ENCODE peak calls at places on chromosome 12, in five cellular contexts. H is activated CD8-positive, alpha-beta memory T cell treated with anti-CD3 and anti-CD28 coated beads, Interleukin-2, amount 50 U/mL, for 4 hours; F is stimulated activated CD8-positive, alpha-beta memory T cell treated with anti-CD3 and anti-CD28 coated beads, Interleukin-12 subunit alpha, Interleukin-12 subunit beta, amount 100 ng/mL, for 4 hours; Z is Karpas-422; W is GF-D8. M is an unnamed sample.
A peak's percentile ranks its signal among the peaks of the same experiment; 100 is the strongest.

GRCh38 chr12:6765634-6766581 is at the start of gene PTMS:
- DNase-seq in H (no peak), F (no peak), Z (peak; percentile 53), W (no peak), M (peak; percentile 80)

GRCh38 chr12:54489857-54490256 is 7.7 kb upstream of the NCKAP1L start:
- DNase-seq in H (no peak), F (no peak), Z (no peak), W (no peak), M (no peak)

GRCh38 chr12:75996907-75997447 is 34.6 kb downstream of the PHLDA1 start:
- DNase-seq in H (no peak), F (no peak), Z (no peak), W (no peak), M (no peak)

GRCh38 chr12:4015225-4016076 is 142.3 kb upstream of the PARP11 start:
- DNase-seq in H (no peak), F (no peak), Z (no peak), W (no peak), M (no peak)

GRCh38 chr12:4703676-4704075 is 16.5 kb upstream of the GALNT8 start:
- DNase-seq in H (no peak), F (no peak), Z (no peak), W (no peak), M (no peak)

GRCh38 chr12:89504560-89505346 is 19.8 kb downstream of the GALNT4 start:
- DNase-seq in H (no peak), F (no peak), Z (no peak), W (no peak), M (no peak)

GRCh38 chr12:19223695-19224094 is 94.2 kb downstream of the PLEKHA5 start:
- DNase-seq in H (no peak), F (no peak), Z (no peak), W (no peak), M (no peak)

GRCh38 chr12:78183854-78184253 is 353.2 kb downstream of the NAV3 start:
- DNase-seq in H (no peak), F (no peak), Z (no peak), W (no peak), M (no peak)

GRCh38 chr12:124588689-124589318 is 21.4 kb upstream of the NCOR2 start:
- DNase-seq in H (peak; percentile 58), F (no peak), Z (no peak), W (no peak), M (no peak)

GRCh38 chr12:100661300-100661951 is 87.9 kb downstream of the GAS2L3 start:
- DNase-seq in H (no peak), F (no peak), Z (no peak), W (no peak), M (no peak)

GRCh38 chr12:120590741-120591407 is 9.7 kb upstream of the POP5 start:
- DNase-seq in H (no peak), F (no peak), Z (no peak), W (no peak), M (no peak)

GRCh38 chr12:52195065-52195730 is 3.4 kb upstream of the KRT80 start:
- DNase-seq in H (no peak), F (no peak), Z (no peak), W (peak; percentile 47), M (no peak)

GRCh38 chr12:116876151-116876869 is 4.9 kb downstream of the HRK start:
- DNase-seq in H (no peak), F (no peak), Z (no peak), W (no peak), M (no peak)

GRCh38 chr12:14403711-14404164 is 38.3 kb downstream of the ATF7IP start:
- DNase-seq in H (no peak), F (no peak), Z (peak; percentile 88), W (no peak), M (no peak)

GRCh38 chr12:64236549-64236948 is 14.5 kb upstream of the KICS2 start:
- DNase-seq in H (no peak), F (no peak), Z (no peak), W (no peak), M (no peak)

GRCh38 chr12:73898645-73899044 is 639.0 kb upstream of the ATXN7L3B start:
- DNase-seq in H (no peak), F (no peak), Z (no peak), W (no peak), M (no peak)

GRCh38 chr12:53976172-53976822 is 1.5 kb upstream of the HOTAIR start:
- DNase-seq in H (no peak), F (no peak), Z (no peak), W (no peak), M (no peak)

GRCh38 chr12:57842342-57843294 is 3.9 kb downstream of the CTDSP2 start:
- DNase-seq in H (no peak), F (no peak), Z (peak; percentile 49), W (no peak), M (no peak)

GRCh38 chr12:122891661-122892525 is 4.0 kb downstream of the VPS37B start:
- DNase-seq in H (no peak), F (no peak), Z (no peak), W (peak; percentile 65), M (no peak)

GRCh38 chr12:14260011-14260993 is 105.2 kb upstream of the ATF7IP start:
- DNase-seq in H (no peak), F (no peak), Z (no peak), W (no peak), M (no peak)

GRCh38 chr12:59699408-59700144 is 103.7 kb downstream of the SLC16A7 start:
- DNase-seq in H (no peak), F (no peak), Z (no peak), W (no peak), M (no peak)

GRCh38 chr12:119631930-119632678 is 35.8 kb upstream of the PRKAB1 start:
- DNase-seq in H (no peak), F (no peak), Z (no peak), W (no peak), M (no peak)

GRCh38 chr12:65123435-65124063 is 2.4 kb upstream of the WIF1 start:
- DNase-seq in H (no peak), F (no peak), Z (peak; percentile 86), W (peak; percentile 50), M (no peak)

GRCh38 chr12:121512561-121512960 is 68.3 kb downstream of the KDM2B start:
- DNase-seq in H (no peak), F (no peak), Z (no peak), W (no peak), M (no peak)